ENCODE peak calls at places on chromosomes 2 and 18, in nine cellular contexts. A is A549, O is HepG2, Y is stomach, I is K562, W is sigmoid colon, C is transverse colon, J is SK-N-SH, M is suprapubic skin. H is an unnamed sample.

GRCh38 chr2:224025874-224026273 is 13.2 kb downstream of the SERPINE2 start:
- DNase-seq in A (no peak), O (no peak), Y (no peak), I (peak; percentile 11), W (no peak), C (peak; percentile 11), J (no peak), M (no peak), H (no peak)

GRCh38 chr2:171432969-171433762 is 624 bp downstream of the METTL8 start:
- DNase-seq in A (peak; percentile 33), O (peak; percentile 83), Y (peak; percentile 34), I (peak; percentile 68), W (no peak), C (peak; percentile 72), J (peak; percentile 45), M (no peak), H (no peak)

GRCh38 chr2:8581048-8581561 is 100.8 kb upstream of the ID2 start:
- DNase-seq in A (no peak), O (no peak), Y (peak; percentile 26), I (no peak), W (no peak), C (peak; percentile 37), J (no peak), M (no peak), H (no peak)

GRCh38 chr2:18910843-18911242 is 321.5 kb upstream of the NT5C1B start:
- DNase-seq in A (no peak), O (no peak), Y (no peak), I (no peak), W (no peak), C (no peak), J (no peak), M (no peak), H (no peak)

GRCh38 chr2:24972315-24972958 is 682 bp upstream of the DNAJC27 start:
- DNase-seq in A (peak; percentile 46), O (peak; percentile 30), Y (no peak), I (peak; percentile 46), W (peak; percentile 64), C (peak; percentile 42), J (peak; percentile 50), M (no peak), H (no peak)

GRCh38 chr2:24153478-24153877 is 21.4 kb upstream of the FAM228A start:
- DNase-seq in A (no peak), O (no peak), Y (no peak), I (no peak), W (no peak), C (no peak), J (no peak), M (no peak), H (no peak)

GRCh38 chr2:15040429-15041084 is 408.0 kb downstream of the LRATD1 start:
- DNase-seq in A (no peak), O (no peak), Y (no peak), I (no peak), W (no peak), C (no peak), J (no peak), M (no peak), H (no peak)

GRCh38 chr18:61582205-61582710 is 249.0 kb downstream of the CDH20 start:
- DNase-seq in A (no peak), O (no peak), Y (no peak), I (no peak), W (no peak), C (no peak), J (no peak), M (no peak), H (no peak)

GRCh38 chr2:58341047-58341446 is 99.9 kb upstream of the FANCL start:
- DNase-seq in A (no peak), O (peak; percentile 2), Y (no peak), I (no peak), W (no peak), C (no peak), J (no peak), M (no peak), H (no peak)

GRCh38 chr2:98617149-98617548 is 8.8 kb downstream of the UNC50 start:
- DNase-seq in A (no peak), O (no peak), Y (no peak), I (no peak), W (no peak), C (no peak), J (no peak), M (no peak), H (no peak)

GRCh38 chr18:50917021-50917420 is 38.1 kb downstream of the ME2 start:
- DNase-seq in A (no peak), O (no peak), Y (no peak), I (no peak), W (no peak), C (no peak), J (no peak), M (no peak), H (no peak)

GRCh38 chr18:73824684-73825083 is 322.9 kb downstream of the FBXO15 start:
- DNase-seq in A (no peak), O (no peak), Y (no peak), I (no peak), W (no peak), C (no peak), J (no peak), M (no peak), H (no peak)
- TF ChIP-seq EP300 in A (no peak), O (no peak), Y (no peak), I (no peak), W (no peak), C (no peak), J (peak; percentile 8), M (no peak), H (no peak)

DNA sequence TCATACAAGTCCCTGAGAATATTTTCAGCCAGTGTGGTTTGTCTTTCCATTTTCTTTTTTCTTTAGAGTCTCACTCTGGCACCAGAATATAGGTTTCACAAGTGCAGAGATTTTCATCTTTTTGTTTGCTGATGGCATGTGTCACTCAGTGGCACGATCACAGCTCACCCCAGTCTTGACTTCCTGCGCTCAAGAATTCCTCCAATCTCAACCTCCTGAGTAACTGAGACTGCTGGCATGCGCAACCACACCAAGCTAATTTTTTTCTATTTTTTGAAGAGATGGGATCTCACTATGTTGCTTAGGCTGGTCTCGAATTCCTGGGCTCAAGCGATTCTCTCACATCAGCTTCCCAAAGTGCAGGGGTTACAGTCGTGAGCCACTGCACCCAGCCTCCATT is 23.9 kb downstream of the NBEAL1 start:
- DNase-seq in A (no peak), O (no peak), Y (no peak), I (no peak), W (no peak), C (no peak), J (no peak), M (no peak), H (no peak)
- TF ChIP-seq EP300 in A (no peak), O (no peak), Y (no peak), I (no peak), W (no peak), C (no peak), J (no peak), M (no peak), H (no peak)

DNA sequence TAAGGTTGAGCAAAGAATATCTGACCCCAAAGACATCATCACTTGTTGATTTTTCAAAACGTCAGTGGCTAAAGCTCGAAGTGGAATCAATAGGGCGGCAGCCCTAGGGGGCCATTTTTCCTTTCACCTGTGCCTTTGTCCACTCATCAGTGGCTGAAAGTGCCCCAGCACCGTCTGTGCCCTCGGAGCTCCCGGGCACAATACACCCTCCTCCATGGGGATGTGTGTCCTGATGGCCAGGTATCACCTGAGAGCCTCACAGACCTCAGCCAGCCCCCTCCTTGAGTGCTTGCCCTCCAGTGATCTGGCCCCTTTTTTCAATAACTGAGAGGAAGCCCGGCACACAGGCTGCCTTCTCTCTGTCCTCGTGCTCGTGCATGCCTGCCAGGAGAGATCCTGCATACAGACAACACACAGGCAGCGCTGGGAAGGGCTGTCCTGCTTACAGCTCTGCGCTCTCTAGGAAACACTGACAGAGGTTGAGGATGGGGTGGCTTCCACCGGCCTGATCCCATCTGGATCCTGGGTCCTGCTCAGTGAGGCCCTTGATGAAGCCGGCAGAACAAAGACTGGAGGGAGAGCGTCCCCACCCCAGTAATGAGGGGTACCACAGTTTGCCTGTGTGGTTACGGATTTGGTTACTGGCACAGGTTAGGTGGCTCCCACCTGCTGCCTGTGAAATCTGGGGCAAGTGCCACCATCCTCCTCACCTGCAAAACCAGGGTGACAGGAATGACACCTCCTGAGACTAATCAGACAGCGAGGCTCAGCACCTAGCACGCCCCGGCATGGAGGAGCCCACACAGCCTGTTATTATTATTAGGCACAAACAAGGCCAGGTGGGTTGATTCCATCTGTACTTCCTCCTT is 197.5 kb upstream of the RAB6C start:
- DNase-seq in A (no peak), O (no peak), Y (no peak), I (no peak), W (no peak), C (no peak), J (peak; percentile 22), M (no peak), H (no peak)
- TF ChIP-seq EP300 in A (no peak), O (no peak), Y (no peak), I (no peak), W (no peak), C (no peak), J (no peak), M (no peak), H (no peak)

GRCh38 chr2:232316382-232317190 is 62.0 kb upstream of the ALPP start:
- DNase-seq in A (no peak), O (no peak), Y (no peak), I (no peak), W (peak; percentile 29), C (no peak), J (no peak), M (no peak), H (no peak)

GRCh38 chr2:232319117-232320037 is 59.2 kb upstream of the ALPP start:
- DNase-seq in A (no peak), O (no peak), Y (no peak), I (no peak), W (peak; percentile 34), C (no peak), J (no peak), M (peak; percentile 52), H (no peak)

GRCh38 chr2:232318175-232318855 is 60.2 kb upstream of the ALPP start:
- DNase-seq in A (no peak), O (no peak), Y (no peak), I (no peak), W (peak; percentile 35), C (peak; percentile 1), J (no peak), M (peak; percentile 55), H (no peak)

GRCh38 chr2:232315923-232316299 is 62.6 kb upstream of the ALPP start:
- DNase-seq in A (no peak), O (no peak), Y (no peak), I (no peak), W (no peak), C (no peak), J (no peak), M (no peak), H (no peak)

DNA sequence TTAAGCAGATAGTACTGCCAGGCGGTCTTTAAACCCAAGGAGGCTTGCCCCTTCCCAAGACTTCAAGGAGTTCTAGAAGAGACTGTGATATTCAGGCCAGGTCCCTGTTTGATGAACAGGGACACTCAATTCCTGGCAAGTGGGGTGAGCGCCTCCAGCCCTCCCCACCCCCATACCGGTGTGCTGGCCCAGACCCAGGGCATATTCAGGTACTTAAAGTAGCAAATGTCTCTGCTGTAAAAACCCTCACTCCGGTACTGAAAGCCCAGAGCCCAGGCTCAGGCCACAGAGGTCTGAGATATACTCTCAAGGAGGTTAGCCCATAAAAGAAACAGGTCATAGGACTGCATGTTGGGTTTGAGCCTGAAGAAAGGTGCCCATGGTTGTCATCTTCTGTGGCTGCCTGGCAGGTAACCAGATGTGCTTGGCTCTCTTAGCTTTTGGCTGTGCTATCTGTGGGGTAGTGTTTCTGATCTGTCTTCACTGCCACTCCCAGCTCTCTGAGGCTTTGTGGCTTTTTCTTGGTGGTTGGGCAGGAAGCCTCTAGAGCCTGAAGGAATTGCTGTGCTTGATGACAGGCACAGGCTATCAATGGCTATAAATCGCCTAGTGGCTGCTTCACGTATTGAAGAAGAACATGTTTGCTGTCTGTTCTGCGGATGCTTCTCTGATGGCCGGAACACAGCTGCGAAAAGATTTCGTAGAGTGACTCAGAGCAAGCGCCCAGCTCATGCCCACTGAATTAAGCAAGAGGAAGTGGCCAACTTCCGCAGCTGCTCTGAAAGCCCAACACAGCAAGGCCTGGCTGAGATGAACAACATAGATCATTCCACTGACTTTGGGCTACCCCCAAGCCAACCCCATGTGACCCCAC is 63.3 kb upstream of the ALPP start:
- DNase-seq in A (no peak), O (no peak), Y (peak; percentile 52), I (no peak), W (peak; percentile 80), C (peak; percentile 56), J (no peak), M (no peak), H (no peak)
- TF ChIP-seq EP300 in A (no peak), O (no peak), Y (no peak), I (no peak), W (no peak), C (no peak), J (no peak), M (no peak), H (no peak)